ENCODE peak calls at places on chromosomes 7 and 10, in ten cellular contexts. G, F, S, N, A, K, H, C, O and W are unnamed samples.

GRCh38 chr7:27156508-27156898 is at the start of gene HOXA7:
- DNase-seq in G (peak), F (no peak), S (no peak), N (peak), A (no peak), K (no peak), H (no peak), C (peak), O (no peak), W (peak)

GRCh38 chr10:24947304-24948097 is 4.9 kb downstream of the PRTFDC1 start:
- DNase-seq in G (peak), F (no peak), S (peak), N (no peak), A (no peak), K (peak), H (no peak), C (peak), O (no peak), W (no peak)

GRCh38 chr10:18737841-18738240 is 78.6 kb downstream of the ARL5B start:
- DNase-seq in G (peak), F (no peak), S (peak), N (no peak), A (no peak), K (no peak), H (no peak), C (no peak), O (no peak), W (no peak)

GRCh38 chr7:156897673-156898072 is 4.7 kb upstream of the LMBR1 start:
- DNase-seq in G (peak), F (no peak), S (peak), N (no peak), A (no peak), K (no peak), H (no peak), C (no peak), O (no peak), W (no peak)

GRCh38 chr7:159109092-159110035 is 35.3 kb downstream of the VIPR2 start:
- DNase-seq in G (no peak), F (no peak), S (peak), N (peak), A (no peak), K (no peak), H (no peak), C (no peak), O (no peak), W (no peak)

GRCh38 chr7:85172530-85172941 is 14.3 kb downstream of the SEMA3D start:
- DNase-seq in G (peak), F (no peak), S (no peak), N (no peak), A (no peak), K (no peak), H (no peak), C (peak), O (no peak), W (no peak)

GRCh38 chr10:62648941-62649340 is 155.6 kb upstream of the ADO start:
- DNase-seq in G (no peak), F (no peak), S (no peak), N (no peak), A (no peak), K (no peak), H (no peak), C (no peak), O (no peak), W (no peak)

GRCh38 chr10:120011359-120012132 is 119.0 kb downstream of the SEC23IP start:
- DNase-seq in G (no peak), F (no peak), S (no peak), N (no peak), A (no peak), K (no peak), H (no peak), C (no peak), O (no peak), W (no peak)

GRCh38 chr7:117715784-117716445 is 157.3 kb downstream of the CTTNBP2 start:
- DNase-seq in G (peak), F (peak), S (peak), N (no peak), A (peak), K (peak), H (no peak), C (peak), O (no peak), W (peak)

GRCh38 chr10:43204943-43205671 is 61.8 kb downstream of the RASGEF1A start:
- DNase-seq in G (peak), F (peak), S (peak), N (peak), A (peak), K (peak), H (no peak), C (peak), O (peak), W (peak)

GRCh38 chr7:137287651-137288258 is 55.8 kb downstream of the PTN start:
- DNase-seq in G (no peak), F (no peak), S (peak), N (no peak), A (peak), K (no peak), H (no peak), C (peak), O (no peak), W (no peak)

GRCh38 chr7:99837649-99838361 is 10.0 kb downstream of the CYP3A43 start:
- DNase-seq in G (peak), F (peak), S (peak), N (no peak), A (no peak), K (peak), H (no peak), C (no peak), O (no peak), W (no peak)

GRCh38 chr7:152120210-152120609 is 94.7 kb downstream of the GALNT11 start:
- DNase-seq in G (no peak), F (no peak), S (no peak), N (no peak), A (no peak), K (no peak), H (no peak), C (no peak), O (no peak), W (no peak)

GRCh38 chr10:6416892-6417512 is 163.1 kb downstream of the PRKCQ start:
- DNase-seq in G (peak), F (peak), S (peak), N (no peak), A (peak), K (peak), H (no peak), C (peak), O (no peak), W (no peak)

GRCh38 chr10:61974611-61975010 is 73.1 kb downstream of the ARID5B start:
- DNase-seq in G (peak), F (no peak), S (peak), N (no peak), A (no peak), K (no peak), H (peak), C (peak), O (no peak), W (peak)

GRCh38 chr7:131000389-131000788 is 266.4 kb upstream of the KLF14 start:
- DNase-seq in G (no peak), F (no peak), S (no peak), N (no peak), A (no peak), K (no peak), H (no peak), C (no peak), O (no peak), W (no peak)

GRCh38 chr10:87842220-87842641 is 21.1 kb downstream of the KLLN start:
- DNase-seq in G (peak), F (no peak), S (peak), N (no peak), A (no peak), K (no peak), H (no peak), C (no peak), O (no peak), W (no peak)

GRCh38 chr7:114645451-114645850 is 230.8 kb downstream of the FOXP2 start:
- DNase-seq in G (no peak), F (no peak), S (no peak), N (no peak), A (no peak), K (no peak), H (no peak), C (no peak), O (no peak), W (no peak)

GRCh38 chr7:130721486-130722277 is 12.3 kb downstream of the KLF14 start:
- DNase-seq in G (peak), F (peak), S (peak), N (no peak), A (peak), K (peak), H (peak), C (peak), O (no peak), W (peak)

GRCh38 chr7:37786741-37787569 is 61.4 kb upstream of the NME8 start:
- DNase-seq in G (no peak), F (peak), S (no peak), N (no peak), A (no peak), K (peak), H (no peak), C (no peak), O (peak), W (no peak)

GRCh38 chr10:52965489-52965888 is 192.9 kb upstream of the MBL2 start:
- DNase-seq in G (no peak), F (no peak), S (no peak), N (no peak), A (no peak), K (no peak), H (no peak), C (no peak), O (no peak), W (no peak)
- TF ChIP-seq CTCF in G (no peak), F (no peak), S (no peak), N (no peak), A (no peak), K (no peak), H (no peak), C (no peak), O (no peak), W (no peak)

GRCh38 chr7:71165708-71166107 is 33.8 kb downstream of the GALNT17 start:
- DNase-seq in G (no peak), F (no peak), S (no peak), N (peak), A (no peak), K (no peak), H (no peak), C (no peak), O (no peak), W (no peak)
- TF ChIP-seq CTCF in G (no peak), F (no peak), S (no peak), N (no peak), A (no peak), K (no peak), H (no peak), C (no peak), O (no peak), W (no peak)

GRCh38 chr7:124662937-124663336 is 102.7 kb downstream of the GPR37 start:
- DNase-seq in G (no peak), F (no peak), S (no peak), N (no peak), A (no peak), K (no peak), H (no peak), C (no peak), O (no peak), W (no peak)
- TF ChIP-seq CTCF in G (no peak), F (no peak), S (no peak), N (no peak), A (no peak), K (no peak), H (no peak), C (peak), O (no peak), W (no peak)

DNA sequence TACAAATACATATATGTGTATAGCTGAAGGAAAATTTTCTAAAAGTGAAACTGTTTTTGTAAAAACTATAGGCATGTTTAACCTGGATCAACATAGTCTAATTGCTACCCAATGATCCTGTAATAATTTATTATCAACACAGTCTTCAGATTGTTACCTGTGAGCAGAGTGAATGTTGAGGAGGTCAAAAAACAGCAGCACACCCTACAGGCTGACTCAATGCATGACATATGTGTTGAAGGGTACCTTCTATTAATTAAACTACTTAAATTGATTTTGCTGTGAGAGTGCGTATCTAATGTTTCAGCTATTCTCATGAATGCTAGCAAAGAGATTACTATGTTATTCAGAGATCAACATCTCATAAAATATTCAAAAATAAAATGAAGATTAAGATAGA is 411.4 kb downstream of the TNS3 start:
- DNase-seq in G (no peak), F (no peak), S (no peak), N (no peak), A (no peak), K (no peak), H (no peak), C (no peak), O (no peak), W (no peak)
- TF ChIP-seq CTCF in G (peak), F (no peak), S (peak), N (no peak), A (peak), K (no peak), H (peak), C (peak), O (no peak), W (no peak)